ENCODE peak calls at places on chromosome 13, in six cellular contexts. S, Y, U, E, L and J are unnamed samples.

GRCh38 chr13:114319441-114319871 is 5.2 kb downstream of the CHAMP1 start:
- DNase-seq in U (no peak), S (no peak), L (no peak), E (no peak), Y (no peak), J (peak)

GRCh38 chr13:32040689-32041088 is 9.1 kb downstream of the FRY start:
- DNase-seq in Y (no peak), E (no peak), U (no peak), L (peak), S (no peak), J (no peak)

GRCh38 chr13:91056746-91057145 is 290.7 kb upstream of the MIR17HG start:
- DNase-seq in Y (no peak), E (no peak), L (no peak), S (no peak), U (no peak), J (no peak)

GRCh38 chr13:27481766-27482165 is 31.4 kb upstream of the MTIF3 start:
- DNase-seq in E (no peak), U (no peak), S (peak), Y (peak), L (peak), J (no peak)

GRCh38 chr13:24348385-24348784 is 39.0 kb downstream of the C1QTNF9 start:
- DNase-seq in L (no peak), Y (no peak), E (no peak), U (no peak), S (no peak), J (no peak)

GRCh38 chr13:99307648-99308339 is 595 bp upstream of the GPR183 start:
- DNase-seq in L (no peak), E (no peak), S (no peak), U (peak), Y (peak), J (no peak)

GRCh38 chr13:113796948-113797676 is 38.1 kb downstream of the TMEM255B start:
- DNase-seq in S (no peak), L (no peak), Y (no peak), U (no peak), E (no peak), J (no peak)

GRCh38 chr13:70580825-70581224 is 472.6 kb upstream of the KLHL1 start:
- DNase-seq in E (no peak), Y (no peak), S (no peak), L (no peak), U (no peak), J (no peak)